ENCODE peak calls at places on chromosomes 3 and 15, in nine cellular contexts. D is cardiac muscle cell; F is T-helper 9 cell; Y is bronchial epithelial cell; P is AG04450; B is stimulated activated CD8-positive, alpha-beta memory T cell treated with anti-CD3 and anti-CD28 coated beads, Interleukin-12 subunit alpha, Interleukin-12 subunit beta, amount 100 ng/mL, for 1 hour; J is fibroblast of lung; I is CD4-positive, alpha-beta memory T cell; W is lung. R is an unnamed sample.
A peak's percentile ranks its signal among the peaks of the same experiment; 100 is the strongest.

GRCh38 chr3:131850223-131850622 is 184.6 kb downstream of the CPNE4 start:
- DNase-seq in W (no peak), Y (no peak), F (no peak), P (no peak), J (no peak), D (no peak), I (no peak), B (no peak), R (no peak)

GRCh38 chr3:46997453-46998091 is 18.1 kb downstream of the NBEAL2 start:
- DNase-seq in D (no peak), W (no peak), F (no peak), B (no peak), Y (no peak), P (no peak), I (no peak), J (no peak), R (no peak)

GRCh38 chr15:42154576-42155355 is 1.7 kb downstream of the PLA2G4F start:
- DNase-seq in J (no peak), D (no peak), Y (peak; percentile 40), F (no peak), W (no peak), B (no peak), I (no peak), P (no peak), R (no peak)

GRCh38 chr15:90907051-90907660 is 4.1 kb downstream of the MAN2A2 start:
- DNase-seq in B (no peak), Y (no peak), D (no peak), F (no peak), P (no peak), W (no peak), J (no peak), I (no peak), R (no peak)

GRCh38 chr3:48468329-48468731 is 21.8 kb downstream of the ATRIP start:
- DNase-seq in P (no peak), B (no peak), I (no peak), J (no peak), F (no peak), D (no peak), W (no peak), Y (no peak), R (no peak)

GRCh38 chr15:84824260-84824690 is 7.1 kb downstream of the ALPK3 start:
- DNase-seq in B (no peak), I (no peak), F (no peak), Y (no peak), W (no peak), P (no peak), D (peak; percentile 81), J (peak; percentile 45), R (no peak)

GRCh38 chr3:187963003-187963676 is 190.8 kb upstream of the LPP start:
- DNase-seq in J (no peak), P (no peak), I (no peak), B (no peak), W (no peak), Y (no peak), F (no peak), D (no peak), R (no peak)

GRCh38 chr15:75347222-75348033 is 589 bp downstream of the NEIL1 start:
- DNase-seq in D (peak; percentile 36), B (no peak), P (no peak), J (peak; percentile 34), I (peak; percentile 69), F (peak; percentile 41), W (peak; percentile 72), Y (no peak), R (no peak)

GRCh38 chr3:71537211-71537611 is 46.3 kb downstream of the FOXP1 start:
- DNase-seq in B (no peak), P (peak; percentile 85), I (no peak), F (no peak), D (peak; percentile 96), Y (peak; percentile 93), W (peak; percentile 50), J (peak; percentile 96), R (peak; percentile 99)

GRCh38 chr3:35946121-35946856 is 307.0 kb downstream of the ARPP21 start:
- DNase-seq in W (no peak), P (no peak), I (no peak), D (peak; percentile 70), B (no peak), J (peak; percentile 50), F (no peak), Y (peak; percentile 25), R (no peak)

GRCh38 chr3:280691-281090 is 84.1 kb downstream of the CHL1 start:
- DNase-seq in W (no peak), I (no peak), J (no peak), B (no peak), F (no peak), P (no peak), D (no peak), Y (no peak), R (no peak)

GRCh38 chr15:40245666-40246065 is 6.8 kb downstream of the PAK6 start:
- DNase-seq in Y (no peak), D (no peak), P (no peak), W (no peak), F (no peak), J (no peak), B (no peak), I (no peak), R (no peak)

GRCh38 chr15:82856397-82857170 is 47.2 kb downstream of the WHAMM start:
- DNase-seq in I (no peak), D (no peak), Y (no peak), P (no peak), W (no peak), B (no peak), J (no peak), F (no peak), R (no peak)

GRCh38 chr3:157865449-157865862 is 240.8 kb downstream of the SHOX2 start:
- DNase-seq in P (no peak), W (no peak), Y (no peak), J (no peak), F (no peak), B (no peak), I (peak; percentile 6), D (peak; percentile 19), R (no peak)

GRCh38 chr3:100105536-100105935 is 8.8 kb downstream of the FILIP1L start:
- DNase-seq in D (no peak), P (no peak), F (no peak), J (no peak), W (no peak), I (no peak), B (no peak), Y (no peak), R (no peak)

GRCh38 chr3:89098173-89098572 is 9.2 kb upstream of the EPHA3 start:
- DNase-seq in P (no peak), B (no peak), W (no peak), J (no peak), D (no peak), Y (peak; percentile 10), I (no peak), F (no peak), R (peak; percentile 22)

GRCh38 chr3:100496711-100497261 is 4.4 kb downstream of the TMEM45A start:
- DNase-seq in Y (peak; percentile 42), P (peak; percentile 32), D (peak; percentile 74), F (no peak), I (no peak), J (no peak), B (no peak), W (no peak), R (peak; percentile 87)

GRCh38 chr15:43270676-43271306 is 4.1 kb upstream of the TGM5 start:
- DNase-seq in Y (no peak), W (no peak), D (no peak), B (no peak), J (no peak), F (no peak), I (no peak), P (no peak), R (no peak)

GRCh38 chr15:40081691-40082194 is 26.9 kb downstream of the BMF start:
- DNase-seq in J (peak; percentile 85), D (peak; percentile 94), P (no peak), Y (no peak), B (no peak), F (no peak), I (no peak), W (peak; percentile 63), R (peak; percentile 64)

GRCh38 chr3:194865081-194865480 is 179.4 kb downstream of the FAM43A start:
- DNase-seq in J (no peak), W (no peak), I (no peak), Y (no peak), B (no peak), D (no peak), F (no peak), P (no peak), R (no peak)